ENCODE peak calls at places on chromosomes 11 and 22, in seven cellular contexts. I is keratinocyte, J is GM23248, D is IMR-90, E is trophoblast cell, Y is mesendoderm, W is fibroblast of lung. M is an unnamed sample.

GRCh38 chr11:40227730-40228129 is 1231.7 kb downstream of the LRRC4C start:
- DNase-seq in I (no peak), J (no peak), D (no peak), E (no peak), Y (no peak), W (no peak), M (no peak)

GRCh38 chr11:57336111-57336666 is 497 bp upstream of the SSRP1 start:
- DNase-seq in I (no peak), J (peak), D (no peak), E (no peak), Y (no peak), W (no peak), M (no peak)

GRCh38 chr11:126764221-126764620 is 236.3 kb downstream of the KIRREL3 start:
- DNase-seq in I (no peak), J (peak), D (peak), E (no peak), Y (peak), W (peak), M (no peak)

GRCh38 chr11:106998126-106998525 is 20.1 kb downstream of the GUCY1A2 start:
- DNase-seq in I (no peak), J (peak), D (peak), E (no peak), Y (peak), W (peak), M (peak)

GRCh38 chr22:32475428-32476010 is 908 bp downstream of the FBXO7 start:
- DNase-seq in I (no peak), J (peak), D (no peak), E (peak), Y (peak), W (peak), M (peak)

GRCh38 chr11:23280088-23280487 is 419.8 kb upstream of the CCDC179 start:
- DNase-seq in I (no peak), J (peak), D (peak), E (no peak), Y (no peak), W (peak), M (no peak)

GRCh38 chr22:45418770-45419138 is 5.3 kb downstream of the RIBC2 start:
- DNase-seq in I (no peak), J (no peak), D (no peak), E (no peak), Y (no peak), W (no peak), M (no peak)

GRCh38 chr11:28231475-28231874 is 123.3 kb downstream of the METTL15 start:
- DNase-seq in I (no peak), J (no peak), D (peak), E (no peak), Y (no peak), W (peak), M (peak)

GRCh38 chr11:31487848-31488247 is 21.6 kb downstream of the IMMP1L start:
- DNase-seq in I (peak), J (peak), D (peak), E (peak), Y (peak), W (peak), M (peak)

GRCh38 chr11:133163463-133164419 is 368.6 kb downstream of the OPCML start:
- DNase-seq in I (no peak), J (peak), D (peak), E (no peak), Y (peak), W (peak), M (peak)

GRCh38 chr11:45106006-45106405 is 40.4 kb upstream of the PRDM11 start:
- DNase-seq in I (no peak), J (no peak), D (no peak), E (no peak), Y (no peak), W (no peak), M (no peak)

GRCh38 chr22:49768961-49769690 is 58.5 kb downstream of the BRD1 start:
- DNase-seq in I (no peak), J (no peak), D (peak), E (no peak), Y (no peak), W (peak), M (no peak)

GRCh38 chr11:76628408-76628947 is 42.1 kb downstream of the LRRC32 start:
- DNase-seq in I (no peak), J (no peak), D (no peak), E (no peak), Y (no peak), W (no peak), M (no peak)

GRCh38 chr11:106603971-106604370 is 414.3 kb downstream of the GUCY1A2 start:
- DNase-seq in I (no peak), J (peak), D (no peak), E (no peak), Y (peak), W (no peak), M (no peak)

GRCh38 chr11:35318309-35318708 is 101.0 kb downstream of the SLC1A2 start:
- DNase-seq in I (no peak), J (no peak), D (no peak), E (no peak), Y (no peak), W (no peak), M (no peak)

GRCh38 chr22:25077056-25077455 is 122.6 kb upstream of the CRYBB3 start:
- DNase-seq in I (no peak), J (no peak), D (no peak), E (no peak), Y (no peak), W (no peak), M (no peak)

GRCh38 chr11:72333657-72334056 is 89.7 kb upstream of the PHOX2A start:
- DNase-seq in I (no peak), J (no peak), D (no peak), E (no peak), Y (peak), W (peak), M (no peak)

GRCh38 chr22:36507518-36508010 is 724 bp upstream of the FOXRED2 start:
- DNase-seq in I (no peak), J (no peak), D (no peak), E (no peak), Y (peak), W (no peak), M (no peak)
- H3K9ac ChIP-seq in I (peak), J (peak), D (no peak), E (no peak), Y (no peak), W (no peak), M (peak)

GRCh38 chr11:128574576-128575011 is 12.8 kb downstream of the ETS1 start:
- DNase-seq in I (no peak), J (no peak), D (peak), E (no peak), Y (no peak), W (peak), M (no peak)
- H3K4me3 ChIP-seq in I (no peak), J (no peak), D (no peak), E (no peak), Y (no peak), W (no peak), M (no peak)

GRCh38 chr11:17428261-17428660 is 39.8 kb upstream of the KCNJ11 start:
- DNase-seq in I (no peak), J (no peak), D (no peak), E (no peak), Y (no peak), W (no peak), M (no peak)
- H3K9ac ChIP-seq in I (no peak), J (no peak), D (no peak), E (no peak), Y (no peak), W (no peak), M (no peak)

GRCh38 chr11:2391663-2391975 is 8.9 kb upstream of the TSSC4 start:
- DNase-seq in I (no peak), J (no peak), D (no peak), E (no peak), Y (no peak), W (no peak), M (no peak)

GRCh38 chr11:2393111-2393868 is 7.3 kb upstream of the TSSC4 start:
- DNase-seq in I (no peak), J (no peak), D (no peak), E (no peak), Y (no peak), W (no peak), M (no peak)

GRCh38 chr11:2393941-2394817 is 6.4 kb upstream of the TSSC4 start:
- DNase-seq in I (no peak), J (no peak), D (no peak), E (no peak), Y (no peak), W (no peak), M (no peak)

GRCh38 chr11:2390871-2391662 is 9.5 kb upstream of the TSSC4 start:
- DNase-seq in I (no peak), J (peak), D (peak), E (peak), Y (peak), W (peak), M (peak)

GRCh38 chr11:2392241-2392959 is 8.2 kb upstream of the TSSC4 start:
- DNase-seq in I (no peak), J (no peak), D (no peak), E (no peak), Y (no peak), W (no peak), M (no peak)
- H3K4me3 ChIP-seq in I (no peak), J (no peak), D (no peak), E (no peak), Y (no peak), W (no peak), M (no peak)

DNA sequence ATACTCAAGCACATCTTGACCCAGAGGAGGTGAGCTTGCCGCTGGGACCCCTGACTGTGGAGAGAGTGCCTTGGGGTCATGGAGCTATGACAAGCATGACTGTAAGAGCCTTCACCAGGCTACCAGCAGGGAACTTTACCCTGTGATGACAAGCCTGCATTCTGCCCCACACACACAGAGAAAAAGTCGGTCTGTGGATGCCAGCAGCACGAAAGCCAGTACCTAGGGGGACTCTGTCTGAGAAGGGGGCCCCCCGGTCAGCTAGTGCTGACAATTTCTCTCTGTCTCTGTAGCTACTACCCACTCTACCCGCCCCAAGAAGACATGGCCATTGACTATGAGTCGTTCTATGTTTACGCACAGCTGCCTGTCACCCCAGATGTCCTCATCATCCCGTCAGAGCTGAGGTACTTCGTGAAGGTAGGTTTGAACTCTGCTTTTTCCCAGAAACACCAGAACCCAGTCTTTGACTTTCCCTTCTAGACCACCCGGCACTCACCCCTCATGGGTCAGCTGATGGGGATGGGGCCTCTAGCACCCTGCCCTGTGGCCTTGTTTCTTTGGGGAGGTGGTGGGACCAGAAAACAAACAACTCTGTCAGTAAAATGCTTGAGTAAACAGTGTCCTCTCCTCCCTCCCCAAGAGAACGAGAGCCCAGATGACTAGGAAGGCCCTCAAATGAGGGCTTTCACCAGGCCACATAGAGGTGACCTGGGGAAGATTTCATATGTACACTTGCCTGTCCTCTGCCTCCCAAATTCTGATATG is 18.9 kb upstream of the CDC42EP2 start:
- DNase-seq in I (no peak), J (no peak), D (no peak), E (no peak), Y (no peak), W (no peak), M (no peak)
- H3K9ac ChIP-seq in I (no peak), J (no peak), D (no peak), E (no peak), Y (no peak), W (no peak), M (no peak)

DNA sequence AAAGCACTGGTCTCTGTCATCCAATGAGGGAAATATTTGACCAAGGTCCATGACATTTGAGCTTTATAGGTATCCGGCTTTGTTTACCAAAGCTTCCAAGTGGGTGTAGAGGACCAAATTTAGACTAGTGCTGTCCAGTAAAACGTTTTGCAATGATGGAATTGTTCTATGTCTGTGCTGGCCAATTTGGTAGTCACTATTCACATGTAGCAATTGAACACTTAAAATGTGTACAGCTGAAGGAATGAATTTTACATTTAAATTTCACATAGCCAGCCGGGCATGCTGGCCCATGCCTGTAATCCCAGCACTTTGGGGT is 118.0 kb downstream of the PKNOX2 start:
- DNase-seq in I (no peak), J (peak), D (no peak), E (no peak), Y (no peak), W (no peak), M (no peak)
- H3K4me3 ChIP-seq in I (no peak), J (no peak), D (no peak), E (no peak), Y (no peak), W (no peak), M (no peak)

DNA sequence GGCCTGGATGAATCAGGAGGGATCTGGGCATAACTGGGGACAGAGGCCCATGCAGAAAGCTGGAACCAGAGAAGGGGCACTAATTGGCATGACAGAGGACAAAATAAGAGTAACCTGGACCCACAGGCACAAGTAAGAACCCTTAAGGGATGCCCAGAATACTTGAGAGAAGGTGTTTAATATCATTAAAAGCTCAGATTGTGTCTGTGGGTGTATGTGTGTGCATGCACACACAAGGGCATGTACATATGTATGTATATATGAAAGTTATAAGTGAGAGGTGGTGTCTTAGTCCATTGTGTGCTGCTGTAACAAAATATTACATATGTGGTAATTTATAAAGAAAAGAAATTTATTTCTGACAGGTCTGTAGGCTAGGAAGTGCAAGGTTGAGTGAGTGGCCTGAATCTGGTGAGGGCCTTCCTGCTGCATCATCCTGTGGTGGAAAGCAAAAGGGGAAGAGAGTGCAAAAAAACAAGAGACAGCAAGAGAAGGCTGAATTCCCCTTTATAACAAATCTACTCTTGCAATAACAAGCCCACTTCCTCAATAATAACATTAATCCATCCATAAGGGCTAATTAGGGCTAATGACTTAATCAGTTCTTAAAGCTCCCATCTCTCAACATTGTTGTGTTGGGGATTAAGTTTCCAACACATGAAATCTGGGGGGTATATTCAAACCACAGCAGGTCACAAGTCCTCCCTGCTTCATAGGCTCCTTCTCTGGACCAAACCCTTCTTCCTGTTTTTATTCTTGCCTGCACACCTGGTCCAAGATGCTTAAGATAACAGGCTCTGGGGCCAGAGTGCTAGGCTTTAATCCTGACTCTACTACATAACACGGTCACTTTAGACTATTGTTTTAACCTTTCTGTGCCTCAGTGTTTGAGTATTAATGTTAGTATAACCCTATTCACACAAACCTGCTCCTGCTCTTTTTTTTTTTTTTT is 68.2 kb upstream of the POU2AF2 start:
- DNase-seq in I (no peak), J (no peak), D (no peak), E (no peak), Y (no peak), W (no peak), M (no peak)
- H3K9ac ChIP-seq in I (no peak), J (no peak), D (no peak), E (no peak), Y (no peak), W (no peak), M (no peak)

DNA sequence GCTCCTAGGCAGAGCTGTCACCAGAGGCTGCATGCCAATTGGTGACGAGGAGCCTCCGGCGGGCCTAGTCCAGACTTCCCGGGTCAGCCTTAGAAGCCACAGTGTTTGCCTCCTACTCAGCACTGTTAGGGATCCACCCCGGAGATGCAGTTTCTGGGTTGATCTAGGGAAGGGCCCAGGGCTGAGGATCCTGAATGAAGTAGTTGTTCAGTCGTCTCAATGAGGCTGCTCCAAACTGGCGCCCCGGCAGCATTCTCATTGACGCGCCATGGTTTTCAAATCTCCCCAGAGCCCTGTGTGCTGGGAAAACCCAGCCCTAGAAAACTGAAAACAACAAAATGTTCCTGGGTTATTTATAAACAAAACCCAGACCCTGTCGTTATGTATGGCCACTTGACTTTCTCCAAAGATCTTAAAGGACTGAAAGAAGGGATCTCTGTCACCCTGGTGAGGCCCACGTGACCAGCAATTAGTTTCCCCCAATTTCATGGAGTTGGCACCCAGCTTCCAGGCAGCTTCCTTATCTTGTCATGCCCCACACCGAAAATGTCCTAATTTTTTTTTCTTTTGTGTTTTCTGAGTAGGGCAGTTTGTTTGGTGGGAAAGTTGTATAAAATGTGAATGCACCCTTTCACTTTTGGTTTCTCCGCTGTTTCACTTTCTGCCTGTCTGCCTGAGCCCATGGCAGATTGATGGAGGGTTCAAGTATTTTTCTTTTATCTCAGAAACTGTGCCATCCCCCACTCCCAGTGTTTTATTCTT is 2.0 kb upstream of the EHD1 start:
- DNase-seq in I (no peak), J (no peak), D (no peak), E (no peak), Y (no peak), W (no peak), M (no peak)
- H3K4me3 ChIP-seq in I (no peak), J (no peak), D (no peak), E (no peak), Y (no peak), W (no peak), M (peak)

DNA sequence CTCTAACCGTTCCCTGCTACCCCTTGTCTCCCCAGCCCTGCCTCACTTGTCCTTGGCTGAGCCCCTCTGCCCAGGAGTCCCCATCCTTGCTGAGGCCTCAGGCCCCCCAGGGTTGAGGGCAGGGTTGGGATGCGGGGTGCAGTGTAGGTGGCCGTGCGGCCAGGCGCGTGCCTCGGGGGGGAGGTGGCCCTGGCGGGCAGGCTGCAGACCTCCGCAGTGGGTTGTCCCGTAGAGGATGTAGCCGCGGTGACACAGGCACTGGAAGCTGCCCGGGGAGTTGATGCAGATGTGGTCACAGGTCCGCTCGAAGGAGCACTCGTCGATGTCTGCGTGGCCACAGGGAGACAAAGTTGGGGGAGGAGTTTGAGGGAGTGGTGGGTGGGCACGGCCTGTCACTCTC is 41.9 kb upstream of the TTLL12 start:
- DNase-seq in I (no peak), J (no peak), D (no peak), E (no peak), Y (no peak), W (no peak), M (no peak)
- H3K9ac ChIP-seq in I (no peak), J (no peak), D (no peak), E (no peak), Y (no peak), W (no peak), M (no peak)

M was measured in adipocyte.